ENCODE peak calls at places on chromosomes 4 and X, in six cellular contexts. M, E, T, S, D and Q are unnamed samples.

GRCh38 chr4:3706565-3707422 is 59.4 kb upstream of the ADRA2C start:
- DNase-seq in T (no peak), D (no peak), E (no peak), S (no peak), M (no peak), Q (no peak)

GRCh38 chr4:83276299-83277040 is 8.1 kb downstream of the COQ2 start:
- DNase-seq in S (no peak), E (no peak), M (no peak), T (no peak), D (no peak), Q (no peak)

GRCh38 chr4:80029364-80029763 is 43.7 kb downstream of the ANTXR2 start:
- DNase-seq in E (no peak), D (no peak), S (peak; percentile 49), T (no peak), M (no peak), Q (peak; percentile 26)

GRCh38 chr4:185202984-185203379 is 818 bp downstream of the CFAP97 start:
- DNase-seq in M (no peak), E (no peak), T (no peak), S (no peak), D (no peak), Q (no peak)

GRCh38 chr4:56940403-56940802 is 32.7 kb downstream of the REST start:
- DNase-seq in S (no peak), M (no peak), T (no peak), D (no peak), E (no peak), Q (no peak)

GRCh38 chr4:128191115-128191897 is 96.3 kb downstream of the PGRMC2 start:
- DNase-seq in T (peak; percentile 60), S (peak; percentile 22), D (peak; percentile 61), M (peak; percentile 46), E (peak; percentile 56), Q (peak; percentile 28)

GRCh38 chrX:107167163-107167921 is 38.9 kb downstream of the NUP62CL start:
- DNase-seq in T (no peak), S (no peak), E (no peak), M (no peak), D (no peak), Q (no peak)

GRCh38 chrX:31130457-31131215 is 58.8 kb upstream of the FTHL17 start:
- DNase-seq in M (no peak), E (no peak), T (no peak), D (no peak), S (no peak), Q (no peak)

GRCh38 chr4:59553063-59553738 is 1646.9 kb upstream of the ADGRL3 start:
- DNase-seq in S (no peak), E (no peak), M (no peak), T (peak; percentile 31), D (no peak), Q (no peak)

GRCh38 chr4:108311313-108311712 is 142.6 kb upstream of the LEF1 start:
- DNase-seq in M (no peak), D (no peak), E (no peak), T (no peak), S (no peak), Q (no peak)

GRCh38 chrX:115518113-115518512 is 42.9 kb upstream of the PLS3 start:
- DNase-seq in S (no peak), M (no peak), D (no peak), E (no peak), T (no peak), Q (no peak)

GRCh38 chr4:173752610-173753009 is 222.6 kb upstream of the HAND2 start:
- DNase-seq in T (peak; percentile 3), E (no peak), M (no peak), S (no peak), D (no peak), Q (no peak)

GRCh38 chrX:44245730-44246129 is 97.7 kb downstream of the EFHC2 start:
- DNase-seq in D (peak; percentile 4), S (no peak), M (no peak), T (no peak), E (no peak), Q (no peak)

GRCh38 chr4:155515444-155515843 is 138.7 kb upstream of the MAP9 start:
- DNase-seq in T (no peak), M (no peak), D (no peak), E (no peak), S (no peak), Q (no peak)

GRCh38 chrX:71224969-71225368 is 1.9 kb downstream of the GJB1 start:
- DNase-seq in D (no peak), E (no peak), S (no peak), T (no peak), M (no peak), Q (no peak)

GRCh38 chr4:8642651-8643321 is 50.2 kb downstream of the CPZ start:
- DNase-seq in D (no peak), S (no peak), T (no peak), E (no peak), M (no peak), Q (no peak)

GRCh38 chr4:166459616-166460015 is 586.6 kb downstream of the TLL1 start:
- DNase-seq in S (no peak), T (no peak), D (no peak), E (no peak), M (no peak), Q (no peak)

GRCh38 chr4:70994069-70994366 is 569 bp downstream of the DCK start:
- DNase-seq in E (no peak), T (no peak), M (no peak), S (no peak), D (no peak), Q (no peak)

GRCh38 chr4:60314367-60314766 is 885.8 kb upstream of the ADGRL3 start:
- DNase-seq in T (no peak), M (no peak), D (no peak), S (no peak), E (no peak), Q (no peak)